ENCODE peak calls at places on chromosome 6, in four cellular contexts. R is CD8-positive, alpha-beta T cell; T is effector memory CD4-positive, alpha-beta T cell; M is mammary epithelial cell. Y is an unnamed sample. For H3K4me1, the result is how much of the 10 kb centered on the place peaks cover.

GRCh38 chr6:34917626-34918285 is 28.7 kb downstream of the ANKS1A start:
- DNase-seq in R (no peak), T (no peak), M (no peak), Y (no peak)

GRCh38 chr6:123332070-123332469 is 304.7 kb downstream of the TRDN start:
- DNase-seq in R (no peak), T (no peak), M (no peak), Y (no peak)

GRCh38 chr6:29941476-29941875 is 856 bp upstream of the HLA-A start:
- DNase-seq in M (peak), R (no peak), T (no peak), Y (no peak)

GRCh38 chr6:84522135-84522535 is 242.3 kb downstream of the TBX18 start:
- DNase-seq in M (peak), T (no peak), R (no peak), Y (peak)

GRCh38 chr6:41575598-41575997 is 29.4 kb downstream of the FOXP4 start:
- DNase-seq in T (no peak), R (no peak), M (no peak), Y (no peak)

GRCh38 chr6:28215425-28215824 is 9.7 kb upstream of the ZSCAN9 start:
- DNase-seq in M (no peak), R (no peak), T (no peak), Y (no peak)

GRCh38 chr6:132107896-132108295 is 156.7 kb upstream of the CCN2 start:
- DNase-seq in R (no peak), M (no peak), T (no peak), Y (no peak)

GRCh38 chr6:16148498-16148897 is 19.6 kb downstream of the MYLIP start:
- DNase-seq in T (no peak), R (no peak), M (no peak), Y (no peak)

GRCh38 chr6:138241893-138242292 is 23.6 kb upstream of the PBOV1 start:
- DNase-seq in M (no peak), T (no peak), R (no peak), Y (no peak)

GRCh38 chr6:132570221-132570777 is at the start of gene TAAR6:
- DNase-seq in M (no peak), T (no peak), R (no peak), Y (no peak)

GRCh38 chr6:170261643-170262480 is 29.0 kb downstream of the DLL1 start:
- DNase-seq in M (no peak), T (no peak), R (no peak), Y (no peak)

DNA sequence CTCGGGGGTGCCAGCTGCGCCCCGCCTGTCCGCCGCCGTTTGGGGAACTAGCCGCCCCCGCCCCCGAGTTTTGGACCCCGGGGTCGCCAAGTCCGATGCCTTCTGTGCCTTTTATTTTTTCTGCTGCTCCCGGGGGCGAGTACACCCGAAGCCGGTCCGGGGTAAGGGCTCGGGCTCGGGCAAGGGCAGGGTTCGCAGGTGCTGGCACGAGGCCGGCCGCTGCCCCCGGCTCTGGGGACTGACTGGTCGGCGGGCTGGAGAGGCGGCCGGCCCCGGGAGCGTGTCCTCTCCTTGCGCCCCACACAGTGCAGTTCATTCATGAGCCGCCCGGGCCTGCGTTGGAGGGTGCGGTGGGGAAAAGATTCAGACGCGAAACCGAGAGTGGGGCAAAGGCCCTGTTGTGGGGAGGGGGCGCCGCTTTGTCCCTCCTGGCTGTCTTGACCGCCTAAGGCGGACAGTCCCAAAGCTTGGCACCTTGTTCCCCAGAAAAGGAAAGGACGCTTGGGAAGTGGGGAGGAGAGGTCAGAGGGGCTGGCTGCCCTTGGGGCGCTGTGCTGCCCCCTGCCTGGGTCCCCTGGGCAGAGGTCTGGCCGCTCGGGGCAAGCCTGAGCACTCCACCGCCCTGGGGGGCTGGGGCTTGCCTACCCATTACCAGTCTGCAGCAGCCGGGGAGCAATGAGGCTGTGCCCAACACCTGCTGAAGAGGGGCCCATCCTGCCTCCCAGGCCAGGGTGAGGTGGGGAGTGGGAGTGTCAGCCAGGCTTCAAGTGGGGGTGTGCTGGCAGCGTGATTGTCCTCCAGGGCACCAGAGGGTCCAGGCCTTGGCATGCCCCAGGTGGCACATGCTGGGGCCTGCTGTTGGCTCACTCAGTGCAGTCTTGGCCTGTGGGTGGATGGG is 915 bp downstream of the TMEM63B start:
- DNase-seq in T (no peak), M (peak), R (peak), Y (no peak)
- H3K4me1 ChIP-seq in T (under half), M (under half), R (under half), Y (under half)

GRCh38 chr6:36605560-36606391 is 11.6 kb downstream of the SRSF3 start:
- DNase-seq in T (no peak), R (no peak), M (no peak), Y (no peak)

GRCh38 chr6:36608788-36609563 is 14.8 kb downstream of the SRSF3 start:
- DNase-seq in T (no peak), M (no peak), R (no peak), Y (no peak)

GRCh38 chr6:36609582-36609981 is 15.4 kb downstream of the SRSF3 start:
- DNase-seq in R (no peak), M (no peak), T (no peak), Y (no peak)

GRCh38 chr6:36610041-36610440 is 15.9 kb downstream of the SRSF3 start:
- DNase-seq in R (no peak), T (no peak), M (no peak), Y (no peak)

DNA sequence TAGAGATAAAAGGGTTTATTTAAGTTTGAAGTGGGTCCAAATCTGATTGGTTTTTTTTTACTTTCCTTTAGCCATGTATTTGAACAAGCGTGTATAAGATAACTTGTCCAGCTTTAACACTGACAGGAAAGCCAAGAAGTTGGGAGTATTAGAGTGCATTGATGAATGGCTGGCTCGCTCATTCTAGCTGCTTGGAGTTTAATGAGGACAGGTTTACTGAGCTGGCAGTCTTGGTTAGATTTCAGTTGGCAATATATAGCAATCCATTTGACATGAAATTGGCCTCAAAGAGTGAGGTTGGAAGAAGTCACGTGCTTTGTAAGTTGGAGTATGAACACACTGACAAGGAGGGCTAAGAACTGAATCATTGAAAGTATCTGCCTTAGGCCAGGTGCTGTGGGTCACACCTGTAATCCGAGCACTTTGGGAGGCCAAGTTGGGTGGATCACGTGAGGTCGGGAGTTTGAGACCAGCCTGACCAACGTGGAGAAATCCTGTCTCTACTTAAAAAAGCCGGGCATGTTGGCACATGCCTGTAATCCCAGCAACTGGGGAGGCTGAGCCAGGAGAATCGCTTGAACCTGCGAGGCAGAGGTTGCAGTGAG is 13.7 kb downstream of the SRSF3 start:
- DNase-seq in M (peak), T (no peak), R (no peak), Y (no peak)
- H3K4me1 ChIP-seq in M (under half), T (under half), R (half or more), Y (under half)

GRCh38 chr6:33770833-33771341 is 18.0 kb downstream of the LEMD2 start:
- DNase-seq in M (no peak), T (no peak), R (no peak), Y (no peak)

GRCh38 chr6:33771342-33772113 is 17.4 kb downstream of the LEMD2 start:
- DNase-seq in T (peak), M (peak), R (peak), Y (peak)

GRCh38 chr6:33772902-33773472 is 15.9 kb downstream of the LEMD2 start:
- DNase-seq in T (no peak), M (no peak), R (no peak), Y (no peak)

GRCh38 chr6:33770116-33770832 is 18.7 kb downstream of the LEMD2 start:
- DNase-seq in R (no peak), T (no peak), M (no peak), Y (no peak)

GRCh38 chr6:33772114-33772830 is 16.7 kb downstream of the LEMD2 start:
- DNase-seq in M (peak), R (no peak), T (no peak), Y (no peak)
- H3K4me1 ChIP-seq in M (under half), R (under half), T (under half), Y (under half)

DNA sequence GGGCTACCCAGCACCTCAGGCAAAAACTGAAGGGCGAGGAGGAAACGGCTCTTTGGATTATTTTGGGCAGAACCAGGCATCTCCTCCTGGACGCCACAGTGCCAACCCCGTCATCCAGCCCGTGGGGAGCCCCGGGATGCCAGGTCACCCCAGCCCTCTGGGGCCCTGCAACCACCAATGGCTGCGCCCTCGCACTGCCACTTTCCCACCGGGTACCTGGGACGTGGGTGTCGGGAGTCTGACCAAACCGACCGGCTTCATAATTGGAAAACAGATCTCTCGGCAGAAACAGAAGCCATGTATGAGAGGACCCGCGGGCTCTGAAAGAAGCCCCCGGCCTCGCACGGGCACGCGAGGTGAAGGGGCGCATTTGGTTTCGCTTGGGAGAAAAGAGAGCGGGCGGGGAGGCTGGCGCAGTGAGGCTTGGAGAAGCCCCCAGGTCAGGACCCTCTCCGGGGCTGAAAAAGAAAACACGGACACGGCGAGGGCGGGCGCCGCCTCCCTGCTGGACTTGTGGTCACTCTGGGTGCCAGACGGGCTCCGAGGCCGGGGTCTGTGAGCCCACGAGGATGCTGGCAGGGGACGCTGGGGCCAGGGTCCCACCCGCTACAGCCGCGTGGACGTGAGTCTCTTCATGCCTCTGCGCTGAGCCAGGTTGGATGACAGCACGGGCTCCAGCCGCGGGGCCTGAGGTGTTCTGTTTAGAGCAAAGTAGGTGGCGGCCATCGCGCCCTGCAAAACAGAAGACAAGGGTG is 29.6 kb upstream of the MPC1 start:
- DNase-seq in R (no peak), M (no peak), T (no peak), Y (no peak)
- H3K4me1 ChIP-seq in R (half or more), M (under half), T (half or more), Y (under half)

Y was measured in astrocyte.